ENCODE peak calls at places on chromosomes 6 and 20, in five cellular contexts. One of them, this sample, is unnamed.
A peak's percentile ranks its signal among the peaks of the same experiment; 100 is the strongest.

GRCh38 chr6:85677243-85677956 is 34.7 kb upstream of the SYNCRIP start:
- DNase-seq in mucosa of descending colon: no peak
- DNase-seq in astrocyte of the cerebellum: peak; percentile 31
- DNase-seq in GM12878: no peak
- DNase-seq in heart right ventricle: no peak
- DNase-seq in this sample: no peak

GRCh38 chr6:121334299-121335104 is at the start of gene TBC1D32:
- DNase-seq in GM12878: peak; percentile 73
- DNase-seq in astrocyte of the cerebellum: peak; percentile 79
- DNase-seq in heart right ventricle: peak; percentile 92
- DNase-seq in mucosa of descending colon: peak; percentile 95
- DNase-seq in this sample: peak; percentile 88

GRCh38 chr6:167968091-167968490 is 29.4 kb upstream of the KIF25 start:
- DNase-seq in heart right ventricle: no peak
- DNase-seq in GM12878: no peak
- DNase-seq in mucosa of descending colon: peak; percentile 65
- DNase-seq in astrocyte of the cerebellum: no peak
- DNase-seq in this sample: no peak

GRCh38 chr20:24672886-24673677 is 203.7 kb downstream of the SYNDIG1 start:
- DNase-seq in mucosa of descending colon: no peak
- DNase-seq in astrocyte of the cerebellum: peak; percentile 97
- DNase-seq in heart right ventricle: no peak
- DNase-seq in GM12878: no peak
- DNase-seq in this sample: no peak

GRCh38 chr6:48036316-48036715 is 74.7 kb downstream of the PTCHD4 start:
- DNase-seq in mucosa of descending colon: no peak
- DNase-seq in astrocyte of the cerebellum: peak; percentile 62
- DNase-seq in heart right ventricle: no peak
- DNase-seq in GM12878: no peak
- DNase-seq in this sample: no peak

GRCh38 chr20:1163653-1164052 is 21.1 kb downstream of the TMEM74B start:
- DNase-seq in GM12878: no peak
- DNase-seq in astrocyte of the cerebellum: no peak
- DNase-seq in mucosa of descending colon: no peak
- DNase-seq in heart right ventricle: no peak
- DNase-seq in this sample: no peak

GRCh38 chr20:4956200-4956810 is 45.0 kb downstream of the SLC23A2 start:
- DNase-seq in GM12878: no peak
- DNase-seq in astrocyte of the cerebellum: no peak
- DNase-seq in mucosa of descending colon: no peak
- DNase-seq in heart right ventricle: no peak
- DNase-seq in this sample: no peak

GRCh38 chr20:9038791-9039190 is 30.1 kb upstream of the PLCB4 start:
- DNase-seq in mucosa of descending colon: no peak
- DNase-seq in astrocyte of the cerebellum: no peak
- DNase-seq in GM12878: no peak
- DNase-seq in heart right ventricle: no peak
- DNase-seq in this sample: no peak

GRCh38 chr6:104402572-104402971 is 457.1 kb downstream of the HACE1 start:
- DNase-seq in heart right ventricle: no peak
- DNase-seq in GM12878: no peak
- DNase-seq in astrocyte of the cerebellum: no peak
- DNase-seq in mucosa of descending colon: no peak
- DNase-seq in this sample: no peak

GRCh38 chr20:23652371-23652770 is 14.6 kb upstream of the CST3 start:
- DNase-seq in heart right ventricle: no peak
- DNase-seq in mucosa of descending colon: no peak
- DNase-seq in astrocyte of the cerebellum: no peak
- DNase-seq in GM12878: no peak
- DNase-seq in this sample: no peak

GRCh38 chr6:147048930-147049329 is 155.3 kb upstream of the STXBP5 start:
- DNase-seq in GM12878: no peak
- DNase-seq in astrocyte of the cerebellum: no peak
- DNase-seq in heart right ventricle: no peak
- DNase-seq in mucosa of descending colon: no peak
- DNase-seq in this sample: no peak

GRCh38 chr6:146041282-146041681 is 12.4 kb downstream of the GRM1 start:
- DNase-seq in astrocyte of the cerebellum: peak; percentile 18
- DNase-seq in GM12878: no peak
- DNase-seq in heart right ventricle: no peak
- DNase-seq in mucosa of descending colon: no peak
- DNase-seq in this sample: no peak

GRCh38 chr6:119602215-119603178 is 252.9 kb upstream of the MAN1A1 start:
- DNase-seq in GM12878: no peak
- DNase-seq in heart right ventricle: no peak
- DNase-seq in mucosa of descending colon: no peak
- DNase-seq in astrocyte of the cerebellum: no peak
- DNase-seq in this sample: no peak

GRCh38 chr6:127966616-127967015 is 65.8 kb upstream of the THEMIS start:
- DNase-seq in astrocyte of the cerebellum: no peak
- DNase-seq in mucosa of descending colon: no peak
- DNase-seq in heart right ventricle: no peak
- DNase-seq in GM12878: no peak
- DNase-seq in this sample: no peak

GRCh38 chr6:105359419-105360366 is 43.2 kb downstream of the PREP start:
- DNase-seq in mucosa of descending colon: no peak
- DNase-seq in GM12878: no peak
- DNase-seq in heart right ventricle: no peak
- DNase-seq in astrocyte of the cerebellum: peak; percentile 70
- DNase-seq in this sample: no peak

GRCh38 chr6:28766426-28766825 is 157.4 kb downstream of the TRIM27 start:
- DNase-seq in heart right ventricle: no peak
- DNase-seq in GM12878: no peak
- DNase-seq in astrocyte of the cerebellum: no peak
- DNase-seq in mucosa of descending colon: no peak
- DNase-seq in this sample: no peak

GRCh38 chr20:47576516-47577033 is 74.9 kb downstream of the NCOA3 start:
- DNase-seq in mucosa of descending colon: peak; percentile 74
- DNase-seq in heart right ventricle: peak; percentile 83
- DNase-seq in GM12878: peak; percentile 46
- DNase-seq in astrocyte of the cerebellum: peak; percentile 72
- DNase-seq in this sample: no peak

GRCh38 chr6:32622545-32623401 is 14.4 kb upstream of the HLA-DQA1 start:
- DNase-seq in heart right ventricle: no peak
- DNase-seq in GM12878: peak; percentile 96
- DNase-seq in astrocyte of the cerebellum: no peak
- DNase-seq in mucosa of descending colon: peak; percentile 66
- DNase-seq in this sample: peak; percentile 42

GRCh38 chr6:169169375-169169774 is 84.3 kb downstream of the THBS2 start:
- DNase-seq in heart right ventricle: no peak
- DNase-seq in mucosa of descending colon: no peak
- DNase-seq in astrocyte of the cerebellum: no peak
- DNase-seq in GM12878: no peak
- DNase-seq in this sample: no peak

GRCh38 chr20:37564388-37565133 is 36.9 kb upstream of the BLCAP start:
- DNase-seq in astrocyte of the cerebellum: no peak
- DNase-seq in heart right ventricle: peak; percentile 16
- DNase-seq in mucosa of descending colon: peak; percentile 43
- DNase-seq in GM12878: no peak
- DNase-seq in this sample: peak; percentile 58

GRCh38 chr6:128071212-128071611 is 170.4 kb upstream of the THEMIS start:
- DNase-seq in astrocyte of the cerebellum: no peak
- DNase-seq in GM12878: no peak
- DNase-seq in mucosa of descending colon: no peak
- DNase-seq in heart right ventricle: no peak
- DNase-seq in this sample: no peak

GRCh38 chr6:141685416-141685815 is 447.3 kb upstream of the GJE1 start:
- DNase-seq in mucosa of descending colon: no peak
- DNase-seq in astrocyte of the cerebellum: no peak
- DNase-seq in heart right ventricle: no peak
- DNase-seq in GM12878: no peak
- DNase-seq in this sample: no peak

GRCh38 chr6:221531-222349 is 70.5 kb upstream of the DUSP22 start:
- DNase-seq in GM12878: peak; percentile 74
- DNase-seq in mucosa of descending colon: no peak
- DNase-seq in heart right ventricle: no peak
- DNase-seq in astrocyte of the cerebellum: no peak
- DNase-seq in this sample: no peak

GRCh38 chr6:21479140-21479539 is 114.4 kb upstream of the SOX4 start:
- DNase-seq in GM12878: no peak
- DNase-seq in mucosa of descending colon: peak; percentile 9
- DNase-seq in heart right ventricle: peak; percentile 18
- DNase-seq in astrocyte of the cerebellum: peak; percentile 6
- DNase-seq in this sample: no peak

GRCh38 chr6:4189249-4189648 is 53.9 kb upstream of the ECI2 start:
- DNase-seq in mucosa of descending colon: no peak
- DNase-seq in heart right ventricle: no peak
- DNase-seq in astrocyte of the cerebellum: no peak
- DNase-seq in GM12878: no peak
- DNase-seq in this sample: no peak

GRCh38 chr6:4192627-4193026 is 57.3 kb upstream of the ECI2 start:
- DNase-seq in heart right ventricle: no peak
- DNase-seq in astrocyte of the cerebellum: no peak
- DNase-seq in GM12878: no peak
- DNase-seq in mucosa of descending colon: no peak
- DNase-seq in this sample: no peak

GRCh38 chr6:4188801-4189200 is 53.4 kb upstream of the ECI2 start:
- DNase-seq in astrocyte of the cerebellum: no peak
- DNase-seq in GM12878: no peak
- DNase-seq in mucosa of descending colon: no peak
- DNase-seq in heart right ventricle: no peak
- DNase-seq in this sample: no peak

GRCh38 chr6:4192173-4192572 is 56.8 kb upstream of the ECI2 start:
- DNase-seq in GM12878: no peak
- DNase-seq in mucosa of descending colon: no peak
- DNase-seq in heart right ventricle: no peak
- DNase-seq in astrocyte of the cerebellum: no peak
- DNase-seq in this sample: no peak

GRCh38 chr6:4191271-4191721 is 55.9 kb upstream of the ECI2 start:
- DNase-seq in GM12878: no peak
- DNase-seq in heart right ventricle: no peak
- DNase-seq in mucosa of descending colon: no peak
- DNase-seq in astrocyte of the cerebellum: no peak
- DNase-seq in this sample: no peak
- TF ChIP-seq CTCF in GM12878: no peak
- TF ChIP-seq CTCF in heart right ventricle: no peak
- TF ChIP-seq CTCF in mucosa of descending colon: no peak
- TF ChIP-seq CTCF in astrocyte of the cerebellum: no peak
- TF ChIP-seq CTCF in this sample: no peak

GRCh38 chr6:80319286-80319685 is 212.8 kb downstream of the BCKDHB start:
- DNase-seq in heart right ventricle: no peak
- DNase-seq in astrocyte of the cerebellum: no peak
- DNase-seq in mucosa of descending colon: no peak
- DNase-seq in GM12878: no peak
- DNase-seq in this sample: no peak

GRCh38 chr6:80321011-80321410 is 214.5 kb downstream of the BCKDHB start:
- DNase-seq in GM12878: no peak
- DNase-seq in heart right ventricle: no peak
- DNase-seq in astrocyte of the cerebellum: no peak
- DNase-seq in mucosa of descending colon: no peak
- DNase-seq in this sample: no peak

GRCh38 chr6:80314531-80314930 is 208.1 kb downstream of the BCKDHB start:
- DNase-seq in heart right ventricle: no peak
- DNase-seq in GM12878: no peak
- DNase-seq in astrocyte of the cerebellum: no peak
- DNase-seq in mucosa of descending colon: no peak
- DNase-seq in this sample: no peak

DNA sequence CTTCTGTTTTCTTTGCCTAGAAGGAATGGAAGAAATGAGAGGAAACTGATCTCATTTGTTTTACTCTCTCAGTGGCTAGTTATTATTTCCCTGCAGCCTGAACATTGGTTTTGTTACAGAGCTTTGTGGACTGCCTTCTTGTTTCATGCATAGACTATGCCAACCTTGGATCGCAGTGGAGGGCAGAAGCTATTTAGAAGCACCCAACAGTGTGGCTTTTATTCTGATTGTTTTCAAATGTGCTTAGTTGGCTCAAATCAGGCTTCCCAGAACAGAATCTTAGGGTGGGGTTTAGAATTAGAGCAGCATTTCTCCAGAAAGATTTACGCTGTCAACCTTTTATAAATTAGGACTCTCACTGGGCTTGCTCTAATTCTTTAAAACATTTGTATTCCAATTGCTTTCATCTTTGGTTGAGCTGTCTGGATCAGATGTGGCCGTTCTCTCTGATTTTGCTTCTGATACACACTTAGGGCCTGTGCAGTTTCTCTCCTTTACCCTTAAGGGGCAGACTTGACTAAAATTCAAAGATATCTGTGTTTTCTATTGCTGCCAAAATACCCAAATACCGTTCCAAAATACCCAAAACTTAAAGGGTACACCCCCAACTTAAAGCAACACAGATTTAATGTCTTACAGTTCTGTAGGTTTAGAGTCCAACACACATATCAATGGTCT is 210.3 kb downstream of the BCKDHB start:
- DNase-seq in mucosa of descending colon: no peak
- DNase-seq in heart right ventricle: no peak
- DNase-seq in astrocyte of the cerebellum: no peak
- DNase-seq in GM12878: no peak
- DNase-seq in this sample: no peak
- TF ChIP-seq CTCF in mucosa of descending colon: no peak
- TF ChIP-seq CTCF in heart right ventricle: no peak
- TF ChIP-seq CTCF in astrocyte of the cerebellum: peak; percentile 29
- TF ChIP-seq CTCF in GM12878: no peak
- TF ChIP-seq CTCF in this sample: no peak

GRCh38 chr6:138722425-138723371 is 50.9 kb upstream of the CCDC28A start:
- DNase-seq in astrocyte of the cerebellum: peak; percentile 92
- DNase-seq in heart right ventricle: no peak
- DNase-seq in GM12878: no peak
- DNase-seq in mucosa of descending colon: no peak
- DNase-seq in this sample: no peak

GRCh38 chr6:138727182-138727581 is 46.4 kb upstream of the CCDC28A start:
- DNase-seq in astrocyte of the cerebellum: no peak
- DNase-seq in mucosa of descending colon: no peak
- DNase-seq in heart right ventricle: no peak
- DNase-seq in GM12878: no peak
- DNase-seq in this sample: no peak

GRCh38 chr6:138726066-138727060 is 47.2 kb upstream of the CCDC28A start:
- DNase-seq in GM12878: no peak
- DNase-seq in mucosa of descending colon: no peak
- DNase-seq in heart right ventricle: no peak
- DNase-seq in astrocyte of the cerebellum: no peak
- DNase-seq in this sample: no peak

GRCh38 chr6:138719744-138720143 is 53.8 kb upstream of the CCDC28A start:
- DNase-seq in heart right ventricle: no peak
- DNase-seq in astrocyte of the cerebellum: no peak
- DNase-seq in GM12878: no peak
- DNase-seq in mucosa of descending colon: no peak
- DNase-seq in this sample: no peak

DNA sequence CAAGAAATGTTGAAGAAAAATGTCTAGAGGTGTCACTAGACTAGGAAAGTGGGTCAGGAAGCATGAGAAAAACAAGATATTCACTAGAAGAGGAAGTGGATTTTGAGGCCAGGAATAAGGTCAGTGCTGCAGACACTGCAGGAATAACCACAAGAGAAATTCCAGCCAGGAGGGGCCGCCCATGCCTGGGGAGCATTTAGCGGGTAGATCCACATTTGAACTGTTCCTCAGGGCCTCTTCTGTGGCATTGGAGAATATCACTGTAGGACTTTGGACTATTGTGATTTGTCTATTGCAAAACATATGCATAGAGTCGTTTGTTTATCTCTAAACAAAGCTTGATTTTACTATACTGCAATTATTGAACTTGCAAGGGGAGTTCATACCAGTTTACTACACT is 49.6 kb upstream of the CCDC28A start:
- DNase-seq in heart right ventricle: peak; percentile 43
- DNase-seq in astrocyte of the cerebellum: peak; percentile 60
- DNase-seq in mucosa of descending colon: peak; percentile 14
- DNase-seq in GM12878: no peak
- DNase-seq in this sample: no peak
- TF ChIP-seq CTCF in heart right ventricle: no peak
- TF ChIP-seq CTCF in astrocyte of the cerebellum: peak; percentile 31
- TF ChIP-seq CTCF in mucosa of descending colon: no peak
- TF ChIP-seq CTCF in GM12878: no peak
- TF ChIP-seq CTCF in this sample: no peak

GRCh38 chr6:158595223-158595622 is 35.3 kb downstream of the TMEM181 start:
- DNase-seq in mucosa of descending colon: no peak
- DNase-seq in GM12878: no peak
- DNase-seq in heart right ventricle: no peak
- DNase-seq in astrocyte of the cerebellum: no peak
- DNase-seq in this sample: no peak
- TF ChIP-seq CTCF in mucosa of descending colon: no peak
- TF ChIP-seq CTCF in GM12878: peak; percentile 30
- TF ChIP-seq CTCF in heart right ventricle: no peak
- TF ChIP-seq CTCF in astrocyte of the cerebellum: no peak
- TF ChIP-seq CTCF in this sample: no peak